ENCODE peak calls at places on chromosomes 11 and 22, in eight cellular contexts. A is dorsolateral prefrontal cortex; Y is thoracic aorta; S is foreskin fibroblast; X is left ventricle myocardium inferior; L is CD4-positive, alpha-beta T cell; U is GM13976; W is ovary. F is an unnamed sample.

GRCh38 chr22:31618471-31619176 is 43.4 kb downstream of the PISD start:
- DNase-seq in A (no peak), L (no peak), W (no peak), Y (no peak), S (no peak), X (no peak), U (no peak), F (no peak)

GRCh38 chr11:65435330-65435931 is 12.8 kb downstream of the NEAT1 start:
- DNase-seq in U (no peak), W (no peak), A (no peak), Y (no peak), S (peak), L (no peak), X (no peak), F (no peak)

GRCh38 chr11:77522215-77522614 is 48.3 kb upstream of the PAK1 start:
- DNase-seq in L (no peak), Y (no peak), X (no peak), S (peak), W (no peak), U (no peak), A (no peak), F (no peak)

GRCh38 chr22:19986410-19987341 is 29.9 kb downstream of the ARVCF start:
- DNase-seq in U (peak), W (peak), X (peak), Y (no peak), S (peak), A (peak), L (peak), F (peak)

GRCh38 chr22:49590381-49590780 is 237.3 kb downstream of the BRD1 start:
- DNase-seq in Y (no peak), X (no peak), U (no peak), S (no peak), L (no peak), W (no peak), A (no peak), F (no peak)

GRCh38 chr22:38131399-38131798 is 20.9 kb upstream of the BAIAP2L2 start:
- DNase-seq in A (no peak), X (no peak), Y (no peak), W (no peak), L (no peak), U (no peak), S (no peak), F (no peak)

GRCh38 chr11:75639752-75640151 is 29.1 kb downstream of the MAP6 start:
- DNase-seq in L (no peak), U (no peak), Y (peak), A (peak), W (peak), S (peak), X (peak), F (peak)

GRCh38 chr22:29369460-29369859 is 18.9 kb downstream of the AP1B1 start:
- DNase-seq in A (peak), U (no peak), X (peak), L (no peak), W (peak), Y (no peak), S (peak), F (no peak)

GRCh38 chr11:92880391-92880790 is 89.1 kb upstream of the MTNR1B start:
- DNase-seq in U (no peak), L (no peak), W (no peak), Y (no peak), A (no peak), S (no peak), X (no peak), F (no peak)

GRCh38 chr11:120748485-120748814 is 236.9 kb downstream of the GRIK4 start:
- DNase-seq in L (no peak), U (no peak), Y (no peak), W (no peak), S (no peak), X (no peak), A (no peak), F (no peak)

GRCh38 chr11:81432333-81432732 is 1301.3 kb downstream of the FAM181B start:
- DNase-seq in A (no peak), W (no peak), S (no peak), Y (no peak), X (no peak), U (no peak), L (no peak), F (no peak)

GRCh38 chr22:38751066-38751421 is 4.8 kb downstream of the SUN2 start:
- DNase-seq in Y (no peak), U (no peak), A (no peak), W (no peak), X (no peak), S (no peak), L (no peak), F (no peak)

GRCh38 chr11:113862430-113862829 is 12.9 kb downstream of the USP28 start:
- DNase-seq in Y (no peak), U (no peak), X (no peak), A (no peak), S (peak), L (no peak), W (no peak), F (peak)

GRCh38 chr11:64545605-64546004 is 45.4 kb upstream of the SLC22A12 start:
- DNase-seq in X (no peak), L (no peak), W (no peak), Y (no peak), S (peak), A (no peak), U (no peak), F (no peak)

GRCh38 chr22:26524870-26525269 is 12.6 kb upstream of the TFIP11 start:
- DNase-seq in X (no peak), L (no peak), Y (no peak), S (no peak), W (no peak), A (no peak), U (no peak), F (no peak)

GRCh38 chr11:66226111-66226510 is 42.3 kb upstream of the RAB1B start:
- DNase-seq in Y (no peak), U (no peak), A (no peak), S (no peak), X (no peak), L (no peak), W (no peak), F (no peak)

GRCh38 chr11:97060184-97060583 is 670.4 kb downstream of the JRKL start:
- DNase-seq in X (no peak), U (no peak), S (no peak), Y (no peak), L (no peak), W (no peak), A (no peak), F (no peak)

GRCh38 chr22:44182591-44183588 is 2.2 kb downstream of the PARVG start:
- DNase-seq in L (peak), Y (no peak), X (peak), W (no peak), U (peak), A (no peak), S (no peak), F (peak)

GRCh38 chr11:134850566-134850965 is 438.5 kb upstream of the B3GAT1 start:
- DNase-seq in L (no peak), U (no peak), A (no peak), Y (no peak), X (no peak), W (no peak), S (no peak), F (no peak)

GRCh38 chr11:45622861-45623260 is 42.6 kb downstream of the CHST1 start:
- DNase-seq in A (no peak), L (no peak), X (no peak), Y (no peak), W (no peak), S (no peak), U (no peak), F (no peak)

GRCh38 chr11:94762208-94762607 is 5.9 kb upstream of the AMOTL1 start:
- DNase-seq in L (no peak), S (peak), W (no peak), Y (no peak), A (no peak), X (no peak), U (no peak), F (peak)

GRCh38 chr11:125950696-125951645 is 5.1 kb downstream of the VSIG10L2 start:
- DNase-seq in A (no peak), S (no peak), U (no peak), W (peak), X (peak), Y (no peak), L (no peak), F (no peak)

GRCh38 chr22:45757068-45757467 is 85.4 kb downstream of the ATXN10 start:
- DNase-seq in A (no peak), U (no peak), W (peak), X (peak), Y (no peak), S (peak), L (no peak), F (no peak)

GRCh38 chr11:70322653-70323052 is 52.2 kb downstream of the PPFIA1 start:
- DNase-seq in Y (no peak), U (no peak), A (no peak), X (no peak), L (no peak), S (peak), W (no peak), F (no peak)

GRCh38 chr11:23540101-23540561 is 679.9 kb upstream of the CCDC179 start:
- DNase-seq in U (peak), W (no peak), X (no peak), S (peak), L (no peak), A (peak), Y (no peak), F (peak)

GRCh38 chr11:76083563-76084451 is 122.5 kb downstream of the WNT11 start:
- DNase-seq in X (no peak), L (no peak), Y (no peak), A (no peak), W (no peak), U (no peak), S (peak), F (no peak)

GRCh38 chr11:9573775-9574555 is 495 bp downstream of the WEE1 start:
- DNase-seq in Y (no peak), S (peak), X (peak), A (no peak), U (peak), W (peak), L (no peak), F (peak)

GRCh38 chr11:115659061-115659963 is 155.1 kb upstream of the CADM1 start:
- DNase-seq in L (no peak), Y (no peak), U (no peak), S (peak), W (peak), A (no peak), X (peak), F (no peak)

GRCh38 chr22:17190702-17191101 is 28.5 kb downstream of the ADA2 start:
- DNase-seq in W (no peak), A (no peak), S (no peak), U (no peak), L (no peak), X (no peak), Y (no peak), F (no peak)

GRCh38 chr11:24828938-24829337 is 332.1 kb downstream of the LUZP2 start:
- DNase-seq in U (no peak), L (no peak), S (no peak), X (no peak), Y (no peak), A (no peak), W (no peak), F (no peak)

GRCh38 chr11:78961938-78962701 is 387.5 kb upstream of the NARS2 start:
- DNase-seq in X (no peak), S (peak), L (no peak), A (peak), U (no peak), Y (peak), W (no peak), F (peak)

GRCh38 chr11:6303657-6304056 is 16.6 kb downstream of the CAVIN3 start:
- DNase-seq in U (no peak), X (no peak), S (no peak), A (no peak), Y (no peak), W (no peak), L (no peak), F (no peak)

GRCh38 chr22:28142361-28142801 is 223.3 kb upstream of the PITPNB start:
- DNase-seq in Y (no peak), L (no peak), U (no peak), X (no peak), W (no peak), S (peak), A (no peak), F (no peak)

GRCh38 chr11:47271961-47272661 is 2.2 kb downstream of the MADD start:
- DNase-seq in X (peak), A (peak), W (no peak), Y (no peak), U (peak), L (no peak), S (no peak), F (peak)

GRCh38 chr11:92993004-92993403 is 23.6 kb downstream of the MTNR1B start:
- DNase-seq in A (no peak), Y (no peak), U (no peak), W (no peak), X (no peak), L (no peak), S (no peak), F (no peak)

GRCh38 chr22:31081963-31082605 is 966 bp downstream of the SMTN start:
- DNase-seq in X (no peak), S (peak), L (no peak), A (no peak), W (peak), Y (no peak), U (no peak), F (peak)

GRCh38 chr11:65254724-65255123 is 7.0 kb upstream of the POLA2 start:
- DNase-seq in W (no peak), S (peak), U (no peak), Y (no peak), A (no peak), X (no peak), L (no peak), F (no peak)

GRCh38 chr11:79400717-79401330 is 40.0 kb downstream of the TENM4 start:
- DNase-seq in A (peak), W (peak), S (peak), L (no peak), X (peak), U (peak), Y (no peak), F (peak)

GRCh38 chr22:17366830-17367229 is 2.4 kb upstream of the CECR2 start:
- DNase-seq in A (peak), U (peak), L (no peak), W (peak), Y (no peak), S (no peak), X (peak), F (peak)

GRCh38 chr11:21810650-21811049 is 382.2 kb upstream of the ANO5 start:
- DNase-seq in Y (no peak), W (no peak), S (no peak), U (no peak), L (no peak), X (no peak), A (no peak), F (no peak)

GRCh38 chr11:21806982-21807749 is 385.7 kb upstream of the ANO5 start:
- DNase-seq in X (no peak), A (no peak), S (no peak), W (no peak), U (no peak), L (no peak), Y (no peak), F (peak)

GRCh38 chr11:21806508-21806907 is 386.4 kb upstream of the ANO5 start:
- DNase-seq in A (no peak), L (no peak), S (no peak), U (no peak), X (no peak), W (no peak), Y (no peak), F (no peak)

GRCh38 chr11:21814169-21814568 is 378.7 kb upstream of the ANO5 start:
- DNase-seq in Y (no peak), L (no peak), A (no peak), S (no peak), W (no peak), U (no peak), X (no peak), F (no peak)

GRCh38 chr11:21811572-21811971 is 381.3 kb upstream of the ANO5 start:
- DNase-seq in X (no peak), A (no peak), S (no peak), U (no peak), W (no peak), L (no peak), Y (no peak), F (no peak)
- TF ChIP-seq CTCF in X (peak), A (no peak), S (no peak), U (no peak), W (no peak), L (no peak), Y (no peak), F (no peak)

GRCh38 chr11:72751293-72752087 is 718 bp downstream of the ARAP1 start:
- DNase-seq in U (no peak), Y (no peak), W (no peak), S (no peak), L (no peak), A (no peak), X (no peak), F (no peak)

GRCh38 chr11:72753341-72754148 is 1.3 kb upstream of the ARAP1 start:
- DNase-seq in S (no peak), X (no peak), Y (no peak), L (no peak), U (no peak), W (no peak), A (no peak), F (no peak)

GRCh38 chr11:72754149-72754543 is 1.9 kb upstream of the ARAP1 start:
- DNase-seq in A (no peak), W (no peak), L (no peak), Y (no peak), S (no peak), X (no peak), U (no peak), F (no peak)

GRCh38 chr11:72750556-72751292 is 1.5 kb downstream of the ARAP1 start:
- DNase-seq in A (no peak), W (no peak), X (no peak), S (no peak), L (no peak), Y (no peak), U (no peak), F (no peak)

DNA sequence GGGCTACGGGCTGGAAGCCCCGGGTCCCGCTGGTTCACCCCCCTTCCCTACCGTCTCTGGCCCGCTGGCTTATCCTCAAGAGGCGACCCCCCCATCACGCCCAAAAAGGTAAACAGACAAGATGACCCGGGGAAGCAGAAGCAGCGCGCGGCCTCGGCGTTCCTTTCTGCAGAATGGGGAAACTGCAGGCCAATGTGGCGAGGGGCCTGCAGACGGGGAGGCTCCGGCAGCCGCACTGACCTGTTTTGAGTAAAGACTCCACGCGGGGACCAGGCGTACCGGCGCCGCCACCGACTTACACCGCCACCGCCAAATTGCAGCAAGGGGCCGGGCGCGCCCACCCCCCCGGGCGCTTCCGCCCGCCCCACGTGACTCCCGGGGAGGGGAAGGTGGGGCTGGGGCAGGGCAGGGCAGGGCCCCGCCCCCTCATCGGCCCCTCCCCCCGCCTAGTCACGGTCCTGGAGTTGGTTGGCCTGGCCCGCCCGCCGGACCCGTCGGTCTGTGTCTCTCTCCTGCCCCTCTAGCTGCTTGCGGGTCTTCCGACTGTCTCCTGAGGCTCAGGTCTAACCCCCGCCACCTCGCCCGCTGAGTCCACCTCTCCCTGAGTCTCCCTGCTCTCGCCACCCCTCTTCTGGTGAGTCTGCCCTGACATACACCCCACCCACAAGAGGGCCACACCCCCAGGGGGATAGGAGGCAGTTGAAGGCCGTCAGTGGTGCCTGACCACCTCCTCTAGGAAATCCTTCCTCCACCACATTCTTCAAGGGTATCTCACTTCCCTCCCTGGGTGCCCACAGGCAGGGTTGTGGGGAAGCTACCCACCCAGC is at the start of gene ARAP1:
- DNase-seq in L (peak), A (peak), X (peak), Y (peak), U (peak), S (peak), W (peak), F (peak)
- TF ChIP-seq CTCF in L (no peak), A (no peak), X (no peak), Y (no peak), U (no peak), S (no peak), W (no peak), F (no peak)

GRCh38 chr22:22786301-22787115 is 101.1 kb upstream of the IGLL5 start:
- DNase-seq in Y (no peak), W (no peak), X (no peak), U (no peak), S (no peak), A (no peak), L (no peak), F (no peak)

GRCh38 chr22:22784249-22785039 is 103.2 kb upstream of the IGLL5 start:
- DNase-seq in W (no peak), Y (no peak), X (no peak), S (no peak), L (no peak), U (no peak), A (no peak), F (no peak)

GRCh38 chr22:22787151-22787550 is 100.5 kb upstream of the IGLL5 start:
- DNase-seq in W (no peak), A (no peak), L (no peak), X (no peak), Y (no peak), S (no peak), U (no peak), F (no peak)

GRCh38 chr22:22785316-22786065 is 102.1 kb upstream of the IGLL5 start:
- DNase-seq in S (no peak), A (no peak), U (no peak), Y (no peak), X (no peak), W (no peak), L (no peak), F (no peak)

GRCh38 chr22:22783505-22783904 is 104.1 kb upstream of the IGLL5 start:
- DNase-seq in L (no peak), X (no peak), W (no peak), S (no peak), U (no peak), A (no peak), Y (no peak), F (no peak)
- TF ChIP-seq CTCF in L (no peak), X (no peak), W (no peak), S (no peak), U (no peak), A (no peak), Y (no peak), F (no peak)

GRCh38 chr11:69212121-69213110 is 56.7 kb downstream of the SMIM38 start:
- DNase-seq in W (no peak), A (no peak), L (no peak), X (no peak), U (no peak), S (peak), Y (no peak), F (no peak)
- TF ChIP-seq CTCF in W (no peak), A (no peak), L (no peak), X (peak), U (no peak), S (peak), Y (peak), F (no peak)

DNA sequence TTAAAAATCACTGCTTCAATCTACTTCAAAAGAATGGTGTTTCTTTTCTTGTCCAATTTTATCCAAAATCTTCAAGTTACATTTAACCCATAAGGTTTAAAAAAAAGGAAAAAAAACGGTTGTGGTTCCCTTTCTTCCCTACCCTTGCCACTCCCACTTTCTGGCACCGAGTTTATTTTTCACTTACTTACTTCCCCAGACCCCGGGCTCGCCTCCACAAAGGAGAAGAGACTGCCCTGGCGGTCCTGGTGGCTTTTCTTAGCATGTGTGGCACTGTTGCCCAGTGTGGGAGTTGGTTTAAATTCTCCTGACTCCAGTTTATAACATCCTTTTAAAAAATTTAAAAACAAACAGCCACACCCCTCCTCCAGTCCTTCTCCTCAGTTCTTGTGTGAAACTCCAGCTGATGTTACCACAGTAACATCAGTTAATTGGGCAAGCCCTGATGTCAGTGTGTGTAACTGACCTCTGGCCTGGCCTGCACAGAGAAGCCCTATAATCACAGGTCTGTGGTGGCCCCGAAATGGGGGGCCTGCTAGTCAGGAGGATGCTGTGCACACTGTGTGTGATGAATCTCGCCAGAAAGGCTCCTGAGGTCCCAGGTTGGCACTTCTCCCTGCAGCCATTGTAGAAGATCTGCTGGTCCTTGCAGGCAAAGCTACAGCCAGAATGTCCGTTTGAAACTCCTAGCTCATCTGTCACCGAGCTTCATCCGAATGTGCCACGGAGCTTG is 7.8 kb downstream of the YDJC start:
- DNase-seq in A (no peak), Y (no peak), U (no peak), W (no peak), L (no peak), S (peak), X (no peak), F (no peak)
- TF ChIP-seq CTCF in A (no peak), Y (no peak), U (no peak), W (no peak), L (no peak), S (no peak), X (no peak), F (no peak)

F was measured in activated CD8-positive, alpha-beta T cell treated with anti-CD3 and anti-CD28 coated beads for 36 hours.